ENCODE peak calls at places on chromosomes 6 and 20, in six cellular contexts. D is astrocyte of the cerebellum, I is body of pancreas, J is prostate gland, Z is adrenal gland, A is lower leg skin. N is an unnamed sample.

GRCh38 chr20:4150095-4150492 is 134.7 kb upstream of the RNF24 start:
- DNase-seq in A (no peak), I (no peak), J (no peak), Z (peak; percentile 17), D (no peak), N (no peak)

GRCh38 chr6:41442800-41443501 is 103.2 kb upstream of the FOXP4 start:
- DNase-seq in A (peak; percentile 34), Z (peak; percentile 36), J (peak; percentile 39), I (peak; percentile 41), D (no peak), N (no peak)

GRCh38 chr20:6492396-6493055 is 275.0 kb upstream of the BMP2 start:
- DNase-seq in J (no peak), D (no peak), A (no peak), I (no peak), Z (no peak), N (no peak)

GRCh38 chr6:56842602-56843475 is 112.1 kb upstream of the BEND6 start:
- DNase-seq in A (no peak), Z (peak; percentile 26), I (peak; percentile 19), D (no peak), J (no peak), N (peak; percentile 89)

GRCh38 chr20:330233-331149 is 5.1 kb downstream of the SOX12 start:
- DNase-seq in Z (peak; percentile 68), D (no peak), I (peak; percentile 66), A (no peak), J (peak; percentile 22), N (peak; percentile 86)

GRCh38 chr6:25665455-25665854 is 13.4 kb downstream of the SCGN start:
- DNase-seq in J (no peak), I (no peak), D (no peak), A (no peak), Z (no peak), N (no peak)

GRCh38 chr20:50191566-50192363 is 1.1 kb downstream of the CEBPB start:
- DNase-seq in D (no peak), I (peak; percentile 68), J (peak; percentile 36), A (no peak), Z (peak; percentile 62), N (peak; percentile 89)

GRCh38 chr6:131683479-131683878 is 17.7 kb downstream of the OR2A4 start:
- DNase-seq in D (no peak), Z (no peak), A (no peak), J (no peak), I (no peak), N (no peak)

GRCh38 chr6:1611572-1612385 is 2.1 kb downstream of the FOXC1 start:
- DNase-seq in Z (no peak), I (peak; percentile 34), A (no peak), D (no peak), J (no peak), N (no peak)

GRCh38 chr20:56554869-56555268 is 21.8 kb downstream of the FAM209B start:
- DNase-seq in A (peak; percentile 79), I (peak; percentile 17), Z (peak; percentile 78), J (peak; percentile 43), D (peak; percentile 95), N (no peak)

GRCh38 chr6:81753709-81754678 is 1.5 kb upstream of the TENT5A start:
- DNase-seq in J (peak; percentile 79), A (peak; percentile 87), D (no peak), I (peak; percentile 87), Z (peak; percentile 89), N (peak; percentile 86)

GRCh38 chr6:98117072-98117471 is 717.3 kb upstream of the POU3F2 start:
- DNase-seq in A (no peak), I (no peak), D (no peak), Z (no peak), J (no peak), N (no peak)

GRCh38 chr6:136192917-136193316 is 57.2 kb downstream of the MTFR2 start:
- DNase-seq in I (no peak), J (no peak), Z (no peak), A (no peak), D (no peak), N (no peak)
- TF ChIP-seq CTCF in I (no peak), J (no peak), Z (no peak), A (no peak), D (no peak), N (no peak)

GRCh38 chr6:106084106-106084963 is 1.8 kb upstream of the PRDM1 start:
- DNase-seq in J (no peak), I (peak; percentile 23), D (peak; percentile 71), A (no peak), Z (no peak), N (no peak)

GRCh38 chr6:106087548-106088325 is 1.6 kb downstream of the PRDM1 start:
- DNase-seq in A (peak; percentile 42), Z (peak; percentile 27), J (no peak), D (peak; percentile 57), I (no peak), N (no peak)

GRCh38 chr6:106084973-106085686 is 1.0 kb upstream of the PRDM1 start:
- DNase-seq in Z (no peak), A (no peak), I (no peak), J (no peak), D (no peak), N (no peak)

GRCh38 chr6:106085687-106085983 is 501 bp upstream of the PRDM1 start:
- DNase-seq in Z (no peak), A (no peak), J (no peak), I (no peak), D (no peak), N (no peak)

GRCh38 chr6:106085984-106086832 is at the start of gene PRDM1:
- DNase-seq in D (no peak), I (peak; percentile 93), Z (peak; percentile 69), J (peak; percentile 78), A (peak; percentile 64), N (no peak)
- TF ChIP-seq CTCF in D (no peak), I (peak; percentile 50), Z (no peak), J (peak; percentile 21), A (no peak), N (peak; percentile 30)

GRCh38 chr6:35019171-35019570 is 122.0 kb downstream of the TCP11 start:
- DNase-seq in Z (no peak), J (no peak), D (no peak), A (no peak), I (no peak), N (no peak)

GRCh38 chr6:35018184-35018523 is 123.0 kb downstream of the TCP11 start:
- DNase-seq in I (no peak), J (no peak), D (no peak), A (peak; percentile 30), Z (no peak), N (no peak)

GRCh38 chr6:35016417-35017221 is 124.5 kb downstream of the TCP11 start:
- DNase-seq in I (peak; percentile 23), A (no peak), Z (peak; percentile 72), D (peak; percentile 27), J (no peak), N (no peak)

GRCh38 chr6:35018746-35019145 is 122.4 kb downstream of the TCP11 start:
- DNase-seq in Z (peak; percentile 12), J (no peak), D (no peak), I (no peak), A (no peak), N (peak; percentile 11)

GRCh38 chr6:35017461-35018183 is 123.5 kb downstream of the TCP11 start:
- DNase-seq in Z (peak; percentile 48), J (no peak), A (peak; percentile 36), I (peak; percentile 8), D (no peak), N (no peak)
- TF ChIP-seq CTCF in Z (no peak), J (no peak), A (no peak), I (no peak), D (no peak), N (no peak)

GRCh38 chr20:62377615-62378085 is 9.3 kb upstream of the RPS21 start:
- DNase-seq in D (no peak), A (no peak), I (peak; percentile 72), J (no peak), Z (no peak), N (no peak)
- TF ChIP-seq CTCF in D (no peak), A (no peak), I (no peak), J (no peak), Z (no peak), N (no peak)

GRCh38 chr20:63186528-63187316 is 29.2 kb downstream of the YTHDF1 start:
- DNase-seq in Z (no peak), A (no peak), I (no peak), D (no peak), J (no peak), N (no peak)
- TF ChIP-seq CTCF in Z (no peak), A (no peak), I (no peak), D (no peak), J (no peak), N (no peak)

GRCh38 chr6:53115113-53115512 is 33.5 kb downstream of the GCM1 start:
- DNase-seq in Z (no peak), A (no peak), J (no peak), I (no peak), D (no peak), N (no peak)
- TF ChIP-seq CTCF in Z (no peak), A (no peak), J (no peak), I (no peak), D (no peak), N (no peak)

DNA sequence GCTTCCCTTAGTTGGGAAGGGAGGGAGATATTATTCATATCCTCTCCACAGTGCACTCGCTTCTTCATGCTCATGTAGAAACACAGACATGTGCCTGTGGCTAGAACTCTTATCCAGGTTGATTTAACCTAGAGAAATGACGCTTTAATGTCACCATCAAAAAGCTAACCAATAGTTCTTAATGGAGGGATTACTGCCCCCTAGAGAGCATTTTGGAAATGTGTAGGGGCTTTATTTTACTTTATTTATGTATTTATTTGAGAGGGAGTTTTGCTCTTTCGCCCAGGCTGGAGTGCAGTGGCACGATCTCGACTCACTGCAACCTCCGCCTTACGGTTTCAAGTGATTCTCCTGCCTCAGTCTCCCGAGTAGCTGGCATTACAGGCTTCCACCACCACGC is 229.6 kb downstream of the SOD2 start:
- DNase-seq in I (no peak), A (no peak), D (peak; percentile 5), J (no peak), Z (no peak), N (no peak)
- TF ChIP-seq CTCF in I (no peak), A (no peak), D (peak; percentile 21), J (no peak), Z (peak; percentile 21), N (peak; percentile 28)

GRCh38 chr20:46093531-46093930 is 3.8 kb upstream of the NCOA5 start:
- DNase-seq in D (no peak), A (no peak), J (no peak), Z (no peak), I (no peak), N (no peak)
- TF ChIP-seq CTCF in D (peak; percentile 9), A (no peak), J (no peak), Z (no peak), I (no peak), N (no peak)

GRCh38 chr6:166514196-166514595 is 72.3 kb downstream of the RAMACL start:
- DNase-seq in A (no peak), D (no peak), J (no peak), I (no peak), Z (no peak), N (no peak)
- TF ChIP-seq CTCF in A (no peak), D (no peak), J (no peak), I (no peak), Z (no peak), N (peak; percentile 14)

N was measured in osteocyte.